ENCODE peak calls at places on chromosome 1, in nine cellular contexts. One of them, this sample, is unnamed.

GRCh38 chr1:199742547-199742946 is 285.0 kb upstream of the NR5A2 start:
- DNase-seq in adipocyte: peak; percentile 84
- DNase-seq in pancreas: no peak
- DNase-seq in IMR-90: peak; percentile 98
- DNase-seq in CD4-positive, alpha-beta memory T cell: no peak
- DNase-seq in tibial nerve: no peak
- DNase-seq in CD8-positive, alpha-beta memory T cell: no peak
- DNase-seq in stomach: no peak
- DNase-seq in CD8-positive, alpha-beta T cell: no peak
- DNase-seq in this sample: no peak

GRCh38 chr1:54489627-54490240 is 58.3 kb upstream of the ACOT11 start:
- DNase-seq in stomach: no peak
- DNase-seq in CD8-positive, alpha-beta memory T cell: no peak
- DNase-seq in CD4-positive, alpha-beta memory T cell: no peak
- DNase-seq in adipocyte: no peak
- DNase-seq in pancreas: no peak
- DNase-seq in IMR-90: no peak
- DNase-seq in tibial nerve: no peak
- DNase-seq in CD8-positive, alpha-beta T cell: no peak
- DNase-seq in this sample: no peak

GRCh38 chr1:89995595-89996397 is 886 bp downstream of the ZNF326 start:
- DNase-seq in IMR-90: no peak
- DNase-seq in CD8-positive, alpha-beta memory T cell: no peak
- DNase-seq in pancreas: no peak
- DNase-seq in adipocyte: peak; percentile 31
- DNase-seq in tibial nerve: no peak
- DNase-seq in CD8-positive, alpha-beta T cell: no peak
- DNase-seq in stomach: no peak
- DNase-seq in CD4-positive, alpha-beta memory T cell: no peak
- DNase-seq in this sample: peak; percentile 42

GRCh38 chr1:154553056-154553822 is 5.2 kb downstream of the UBE2Q1 start:
- DNase-seq in adipocyte: no peak
- DNase-seq in pancreas: no peak
- DNase-seq in CD4-positive, alpha-beta memory T cell: no peak
- DNase-seq in tibial nerve: no peak
- DNase-seq in CD8-positive, alpha-beta T cell: no peak
- DNase-seq in CD8-positive, alpha-beta memory T cell: no peak
- DNase-seq in IMR-90: peak; percentile 34
- DNase-seq in stomach: no peak
- DNase-seq in this sample: no peak

GRCh38 chr1:11641776-11642305 is 12.4 kb downstream of the FBXO2 start:
- DNase-seq in CD8-positive, alpha-beta T cell: no peak
- DNase-seq in IMR-90: no peak
- DNase-seq in adipocyte: no peak
- DNase-seq in CD8-positive, alpha-beta memory T cell: no peak
- DNase-seq in pancreas: no peak
- DNase-seq in CD4-positive, alpha-beta memory T cell: no peak
- DNase-seq in stomach: no peak
- DNase-seq in tibial nerve: no peak
- DNase-seq in this sample: peak; percentile 51

GRCh38 chr1:114091711-114092110 is 62.0 kb downstream of the SYT6 start:
- DNase-seq in stomach: no peak
- DNase-seq in CD4-positive, alpha-beta memory T cell: no peak
- DNase-seq in adipocyte: no peak
- DNase-seq in pancreas: no peak
- DNase-seq in tibial nerve: no peak
- DNase-seq in IMR-90: no peak
- DNase-seq in CD8-positive, alpha-beta memory T cell: no peak
- DNase-seq in CD8-positive, alpha-beta T cell: no peak
- DNase-seq in this sample: no peak

GRCh38 chr1:30321996-30322858 is 401.2 kb downstream of the MATN1 start:
- DNase-seq in CD4-positive, alpha-beta memory T cell: no peak
- DNase-seq in CD8-positive, alpha-beta memory T cell: no peak
- DNase-seq in CD8-positive, alpha-beta T cell: no peak
- DNase-seq in stomach: peak; percentile 10
- DNase-seq in IMR-90: no peak
- DNase-seq in adipocyte: no peak
- DNase-seq in tibial nerve: no peak
- DNase-seq in pancreas: no peak
- DNase-seq in this sample: no peak

GRCh38 chr1:12595839-12596821 is 21.9 kb downstream of the DHRS3 start:
- DNase-seq in CD8-positive, alpha-beta T cell: no peak
- DNase-seq in CD8-positive, alpha-beta memory T cell: no peak
- DNase-seq in CD4-positive, alpha-beta memory T cell: no peak
- DNase-seq in tibial nerve: peak; percentile 71
- DNase-seq in pancreas: peak; percentile 77
- DNase-seq in IMR-90: peak; percentile 98
- DNase-seq in adipocyte: peak; percentile 97
- DNase-seq in stomach: peak; percentile 94
- DNase-seq in this sample: no peak

GRCh38 chr1:177975588-177976495 is 6.0 kb upstream of the SEC16B start:
- DNase-seq in CD8-positive, alpha-beta T cell: no peak
- DNase-seq in tibial nerve: no peak
- DNase-seq in stomach: no peak
- DNase-seq in adipocyte: peak; percentile 29
- DNase-seq in IMR-90: peak; percentile 88
- DNase-seq in CD8-positive, alpha-beta memory T cell: no peak
- DNase-seq in pancreas: no peak
- DNase-seq in CD4-positive, alpha-beta memory T cell: no peak
- DNase-seq in this sample: no peak

GRCh38 chr1:77424236-77424635 is 142.4 kb downstream of the AK5 start:
- DNase-seq in IMR-90: peak; percentile 74
- DNase-seq in pancreas: no peak
- DNase-seq in stomach: no peak
- DNase-seq in CD8-positive, alpha-beta memory T cell: no peak
- DNase-seq in tibial nerve: no peak
- DNase-seq in CD4-positive, alpha-beta memory T cell: no peak
- DNase-seq in CD8-positive, alpha-beta T cell: no peak
- DNase-seq in adipocyte: no peak
- DNase-seq in this sample: no peak

GRCh38 chr1:44676484-44677200 is 2.1 kb downstream of the ARMH1 start:
- DNase-seq in pancreas: no peak
- DNase-seq in stomach: no peak
- DNase-seq in CD8-positive, alpha-beta T cell: no peak
- DNase-seq in tibial nerve: no peak
- DNase-seq in CD8-positive, alpha-beta memory T cell: no peak
- DNase-seq in CD4-positive, alpha-beta memory T cell: no peak
- DNase-seq in IMR-90: peak; percentile 77
- DNase-seq in adipocyte: peak; percentile 22
- DNase-seq in this sample: no peak

GRCh38 chr1:28921286-28921869 is 7.0 kb downstream of the EPB41 start:
- DNase-seq in adipocyte: no peak
- DNase-seq in CD8-positive, alpha-beta T cell: no peak
- DNase-seq in CD4-positive, alpha-beta memory T cell: no peak
- DNase-seq in tibial nerve: no peak
- DNase-seq in CD8-positive, alpha-beta memory T cell: no peak
- DNase-seq in stomach: no peak
- DNase-seq in pancreas: no peak
- DNase-seq in IMR-90: peak; percentile 11
- DNase-seq in this sample: no peak

GRCh38 chr1:154442006-154442740 is 37.0 kb downstream of the IL6R start:
- DNase-seq in CD4-positive, alpha-beta memory T cell: no peak
- DNase-seq in CD8-positive, alpha-beta memory T cell: no peak
- DNase-seq in adipocyte: peak; percentile 24
- DNase-seq in IMR-90: peak; percentile 64
- DNase-seq in pancreas: no peak
- DNase-seq in stomach: no peak
- DNase-seq in CD8-positive, alpha-beta T cell: peak; percentile 30
- DNase-seq in tibial nerve: no peak
- DNase-seq in this sample: no peak

GRCh38 chr1:64196074-64196869 is 7.2 kb upstream of the UBE2U start:
- DNase-seq in CD8-positive, alpha-beta T cell: no peak
- DNase-seq in CD4-positive, alpha-beta memory T cell: no peak
- DNase-seq in IMR-90: no peak
- DNase-seq in tibial nerve: no peak
- DNase-seq in pancreas: no peak
- DNase-seq in stomach: no peak
- DNase-seq in CD8-positive, alpha-beta memory T cell: no peak
- DNase-seq in adipocyte: no peak
- DNase-seq in this sample: no peak

GRCh38 chr1:3415260-3415952 is 39.1 kb upstream of the ARHGEF16 start:
- DNase-seq in tibial nerve: no peak
- DNase-seq in CD8-positive, alpha-beta T cell: no peak
- DNase-seq in stomach: no peak
- DNase-seq in CD8-positive, alpha-beta memory T cell: no peak
- DNase-seq in IMR-90: no peak
- DNase-seq in CD4-positive, alpha-beta memory T cell: no peak
- DNase-seq in adipocyte: no peak
- DNase-seq in pancreas: no peak
- DNase-seq in this sample: no peak

GRCh38 chr1:21165632-21166031 is 11.1 kb downstream of the EIF4G3 start:
- DNase-seq in IMR-90: peak; percentile 56
- DNase-seq in tibial nerve: no peak
- DNase-seq in pancreas: no peak
- DNase-seq in CD8-positive, alpha-beta T cell: no peak
- DNase-seq in CD4-positive, alpha-beta memory T cell: no peak
- DNase-seq in adipocyte: no peak
- DNase-seq in stomach: no peak
- DNase-seq in CD8-positive, alpha-beta memory T cell: no peak
- DNase-seq in this sample: no peak

GRCh38 chr1:201025571-201026002 is 2.1 kb upstream of the KIF21B start:
- DNase-seq in pancreas: no peak
- DNase-seq in CD8-positive, alpha-beta T cell: no peak
- DNase-seq in CD8-positive, alpha-beta memory T cell: no peak
- DNase-seq in CD4-positive, alpha-beta memory T cell: no peak
- DNase-seq in IMR-90: peak; percentile 79
- DNase-seq in adipocyte: peak; percentile 22
- DNase-seq in tibial nerve: no peak
- DNase-seq in stomach: no peak
- DNase-seq in this sample: peak; percentile 26
- H3K4me3 ChIP-seq in pancreas: no peak overlapping the region
- H3K4me3 ChIP-seq in CD8-positive, alpha-beta T cell: no peak overlapping the region
- H3K4me3 ChIP-seq in CD8-positive, alpha-beta memory T cell: no peak overlapping the region
- H3K4me3 ChIP-seq in CD4-positive, alpha-beta memory T cell: no peak overlapping the region
- H3K4me3 ChIP-seq in IMR-90: no peak overlapping the region
- H3K4me3 ChIP-seq in adipocyte: no peak overlapping the region
- H3K4me3 ChIP-seq in tibial nerve: no peak overlapping the region
- H3K4me3 ChIP-seq in stomach: no peak overlapping the region
- H3K4me3 ChIP-seq in this sample: no peak overlapping the region

GRCh38 chr1:203823306-203823705 is 27.9 kb downstream of the ZBED6 start:
- DNase-seq in CD4-positive, alpha-beta memory T cell: no peak
- DNase-seq in IMR-90: peak; percentile 29
- DNase-seq in adipocyte: no peak
- DNase-seq in CD8-positive, alpha-beta T cell: no peak
- DNase-seq in stomach: no peak
- DNase-seq in pancreas: no peak
- DNase-seq in CD8-positive, alpha-beta memory T cell: no peak
- DNase-seq in tibial nerve: no peak
- DNase-seq in this sample: no peak
- H3K4me1 ChIP-seq in CD4-positive, alpha-beta memory T cell: no peaks in the 10 kb centered on the region
- H3K4me1 ChIP-seq in IMR-90: peaks cover 2% of the 10 kb centered on the region
- H3K4me1 ChIP-seq in adipocyte: peaks cover 3% of the 10 kb centered on the region
- H3K4me1 ChIP-seq in CD8-positive, alpha-beta T cell: no peaks in the 10 kb centered on the region
- H3K4me1 ChIP-seq in stomach: peaks cover 27% of the 10 kb centered on the region
- H3K4me1 ChIP-seq in pancreas: no peaks in the 10 kb centered on the region
- H3K4me1 ChIP-seq in CD8-positive, alpha-beta memory T cell: no peaks in the 10 kb centered on the region
- H3K4me1 ChIP-seq in tibial nerve: peaks cover 5% of the 10 kb centered on the region
- H3K4me1 ChIP-seq in this sample: no peaks in the 10 kb centered on the region

GRCh38 chr1:117734403-117734802 is 128.6 kb downstream of the TENT5C start:
- DNase-seq in CD8-positive, alpha-beta memory T cell: no peak
- DNase-seq in CD4-positive, alpha-beta memory T cell: no peak
- DNase-seq in tibial nerve: no peak
- DNase-seq in CD8-positive, alpha-beta T cell: no peak
- DNase-seq in stomach: no peak
- DNase-seq in pancreas: peak; percentile 38
- DNase-seq in IMR-90: no peak
- DNase-seq in adipocyte: no peak
- DNase-seq in this sample: no peak

GRCh38 chr1:117739516-117739915 is 133.7 kb downstream of the TENT5C start:
- DNase-seq in CD4-positive, alpha-beta memory T cell: no peak
- DNase-seq in stomach: no peak
- DNase-seq in IMR-90: no peak
- DNase-seq in CD8-positive, alpha-beta T cell: no peak
- DNase-seq in CD8-positive, alpha-beta memory T cell: no peak
- DNase-seq in tibial nerve: no peak
- DNase-seq in adipocyte: no peak
- DNase-seq in pancreas: no peak
- DNase-seq in this sample: no peak

GRCh38 chr1:117732956-117733355 is 127.1 kb downstream of the TENT5C start:
- DNase-seq in pancreas: peak; percentile 43
- DNase-seq in adipocyte: no peak
- DNase-seq in CD8-positive, alpha-beta T cell: no peak
- DNase-seq in stomach: no peak
- DNase-seq in tibial nerve: no peak
- DNase-seq in IMR-90: no peak
- DNase-seq in CD4-positive, alpha-beta memory T cell: no peak
- DNase-seq in CD8-positive, alpha-beta memory T cell: no peak
- DNase-seq in this sample: no peak

GRCh38 chr1:117732065-117732789 is 126.4 kb downstream of the TENT5C start:
- DNase-seq in pancreas: peak; percentile 36
- DNase-seq in stomach: no peak
- DNase-seq in tibial nerve: no peak
- DNase-seq in CD4-positive, alpha-beta memory T cell: no peak
- DNase-seq in adipocyte: no peak
- DNase-seq in CD8-positive, alpha-beta T cell: no peak
- DNase-seq in IMR-90: peak; percentile 49
- DNase-seq in CD8-positive, alpha-beta memory T cell: no peak
- DNase-seq in this sample: no peak

DNA sequence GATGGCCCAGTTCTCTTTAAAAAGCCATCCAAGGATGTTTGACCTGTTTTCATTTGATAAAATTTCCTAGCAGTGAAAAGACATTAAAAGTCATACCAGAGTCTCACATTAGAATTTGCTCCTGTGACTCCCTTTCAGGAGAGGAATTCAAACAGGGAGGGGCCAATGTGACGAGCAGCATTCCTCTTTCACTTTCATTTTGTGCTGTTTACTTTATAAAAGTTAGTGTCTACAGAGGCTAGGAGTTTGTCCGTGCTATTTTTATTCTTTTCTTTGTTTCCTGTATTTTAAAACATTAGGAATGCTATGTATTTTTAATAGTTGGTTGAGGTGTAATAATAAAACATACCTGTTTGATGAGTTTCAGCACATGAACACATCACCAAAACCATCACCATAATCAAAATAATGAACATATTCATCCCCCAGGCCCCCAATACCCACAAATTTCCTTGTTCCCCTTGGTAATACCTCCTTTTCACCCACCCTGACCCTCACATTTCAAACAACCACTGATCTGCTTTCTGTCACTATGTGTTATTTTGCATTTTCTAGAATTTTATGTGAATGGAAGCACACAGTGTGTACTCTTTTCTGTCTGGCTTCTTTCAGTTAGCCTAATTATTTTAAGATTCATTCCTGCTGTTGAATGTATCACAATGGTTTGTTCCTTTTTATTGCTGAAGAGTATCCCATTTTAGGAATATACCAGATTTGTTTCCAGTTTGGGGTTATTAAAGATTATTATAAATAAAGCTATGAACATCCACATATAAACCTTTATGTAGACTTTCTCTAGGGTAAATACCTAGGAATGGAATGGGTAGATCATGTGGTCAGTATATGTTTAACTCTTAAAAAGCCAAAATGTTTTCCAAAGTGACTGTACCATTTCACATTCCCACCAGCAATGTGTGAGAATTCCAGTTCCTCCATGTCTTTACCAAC is 129.5 kb downstream of the TENT5C start:
- DNase-seq in pancreas: no peak
- DNase-seq in CD8-positive, alpha-beta T cell: no peak
- DNase-seq in tibial nerve: peak; percentile 16
- DNase-seq in CD8-positive, alpha-beta memory T cell: peak; percentile 58
- DNase-seq in adipocyte: peak; percentile 85
- DNase-seq in CD4-positive, alpha-beta memory T cell: peak; percentile 56
- DNase-seq in IMR-90: peak; percentile 61
- DNase-seq in stomach: peak; percentile 43
- DNase-seq in this sample: no peak
- H3K4me3 ChIP-seq in pancreas: no peak overlapping the region
- H3K4me3 ChIP-seq in CD8-positive, alpha-beta T cell: peak overlapping the region; percentile 22
- H3K4me3 ChIP-seq in tibial nerve: no peak overlapping the region
- H3K4me3 ChIP-seq in CD8-positive, alpha-beta memory T cell: peak overlapping the region; percentile 55
- H3K4me3 ChIP-seq in adipocyte: peak overlapping the region; percentile 77
- H3K4me3 ChIP-seq in CD4-positive, alpha-beta memory T cell: peak overlapping the region; percentile 26
- H3K4me3 ChIP-seq in IMR-90: peak overlapping the region; percentile 8
- H3K4me3 ChIP-seq in stomach: peak overlapping the region; percentile 16
- H3K4me3 ChIP-seq in this sample: no peak overlapping the region

GRCh38 chr1:24413350-24414163 is at the start of gene STPG1:
- DNase-seq in pancreas: peak; percentile 81
- DNase-seq in CD8-positive, alpha-beta memory T cell: peak; percentile 80
- DNase-seq in tibial nerve: peak; percentile 83
- DNase-seq in CD4-positive, alpha-beta memory T cell: peak; percentile 77
- DNase-seq in adipocyte: peak; percentile 89
- DNase-seq in CD8-positive, alpha-beta T cell: peak; percentile 68
- DNase-seq in IMR-90: peak; percentile 77
- DNase-seq in stomach: peak; percentile 88
- DNase-seq in this sample: peak; percentile 81
- H3K4me1 ChIP-seq in pancreas: peaks cover 31% of the 10 kb centered on the region
- H3K4me1 ChIP-seq in CD8-positive, alpha-beta memory T cell: peaks cover 42% of the 10 kb centered on the region
- H3K4me1 ChIP-seq in tibial nerve: peaks cover 37% of the 10 kb centered on the region
- H3K4me1 ChIP-seq in CD4-positive, alpha-beta memory T cell: peaks cover 44% of the 10 kb centered on the region
- H3K4me1 ChIP-seq in adipocyte: peaks cover 35% of the 10 kb centered on the region
- H3K4me1 ChIP-seq in CD8-positive, alpha-beta T cell: peaks cover 27% of the 10 kb centered on the region
- H3K4me1 ChIP-seq in IMR-90: peaks cover 9% of the 10 kb centered on the region
- H3K4me1 ChIP-seq in stomach: peaks cover 46% of the 10 kb centered on the region
- H3K4me1 ChIP-seq in this sample: peaks cover 13% of the 10 kb centered on the region

This sample was measured in HAP-1.